ENCODE peak calls at places on chromosome 3, in seven cellular contexts. W is iris pigment epithelial cell, Q is heart right ventricle, Z is ELR, H is brain microvascular endothelial cell, K is HCEC 1CT, D is B cell. E is an unnamed sample.
A peak's percentile ranks its signal among the peaks of the same experiment; 100 is the strongest.

GRCh38 chr3:108106031-108106430 is 15.2 kb upstream of the CD47 start:
- DNase-seq in W (peak; percentile 42), Q (no peak), Z (peak; percentile 75), H (peak; percentile 71), K (peak; percentile 91), D (no peak), E (peak; percentile 76)

GRCh38 chr3:169146866-169147245 is 516.7 kb downstream of the MECOM start:
- DNase-seq in W (peak; percentile 17), Q (no peak), Z (peak; percentile 43), H (no peak), K (peak; percentile 20), D (peak; percentile 17), E (no peak)

GRCh38 chr3:29282431-29283296 is 1.8 kb downstream of the RBMS3 start:
- DNase-seq in W (peak; percentile 86), Q (no peak), Z (peak; percentile 67), H (peak; percentile 59), K (peak; percentile 61), D (no peak), E (no peak)

GRCh38 chr3:99863002-99863401 is 45.3 kb downstream of the CMSS1 start:
- DNase-seq in W (no peak), Q (no peak), Z (no peak), H (no peak), K (no peak), D (no peak), E (no peak)

GRCh38 chr3:195137638-195138588 is 133.0 kb downstream of the XXYLT1 start:
- DNase-seq in W (no peak), Q (no peak), Z (no peak), H (no peak), K (no peak), D (no peak), E (no peak)

GRCh38 chr3:67381667-67382272 is 272.6 kb downstream of the SUCLG2 start:
- DNase-seq in W (peak; percentile 44), Q (no peak), Z (peak; percentile 53), H (peak; percentile 39), K (peak; percentile 30), D (peak; percentile 40), E (no peak)

GRCh38 chr3:127444761-127445160 is 145.8 kb downstream of the TPRA1 start:
- DNase-seq in W (no peak), Q (no peak), Z (no peak), H (no peak), K (no peak), D (no peak), E (no peak)

GRCh38 chr3:63687569-63688233 is 35.2 kb downstream of the SNTN start:
- DNase-seq in W (no peak), Q (no peak), Z (no peak), H (peak; percentile 6), K (no peak), D (no peak), E (no peak)

GRCh38 chr3:32194653-32195052 is 43.8 kb upstream of the CMTM8 start:
- DNase-seq in W (no peak), Q (no peak), Z (no peak), H (no peak), K (no peak), D (no peak), E (no peak)

GRCh38 chr3:183394150-183394549 is 34.3 kb downstream of the MCF2L2 start:
- DNase-seq in W (peak; percentile 13), Q (no peak), Z (no peak), H (no peak), K (no peak), D (no peak), E (no peak)

GRCh38 chr3:9704343-9705322 is 1.0 kb downstream of the CPNE9 start:
- DNase-seq in W (peak; percentile 20), Q (no peak), Z (peak; percentile 41), H (no peak), K (peak; percentile 2), D (peak; percentile 32), E (no peak)

GRCh38 chr3:180996415-180996932 is 6.9 kb upstream of the DNAJC19 start:
- DNase-seq in W (no peak), Q (no peak), Z (no peak), H (no peak), K (no peak), D (no peak), E (no peak)

GRCh38 chr3:49133226-49133951 is 539 bp upstream of the LAMB2 start:
- DNase-seq in W (peak; percentile 92), Q (peak; percentile 93), Z (peak; percentile 90), H (peak; percentile 85), K (peak; percentile 83), D (no peak), E (peak; percentile 64)

GRCh38 chr3:141447391-141447790 is 39.4 kb upstream of the RASA2 start:
- DNase-seq in W (no peak), Q (no peak), Z (no peak), H (no peak), K (no peak), D (no peak), E (no peak)

GRCh38 chr3:42264399-42265058 is 1.5 kb downstream of the CCK start:
- DNase-seq in W (peak; percentile 16), Q (no peak), Z (peak; percentile 28), H (peak; percentile 37), K (no peak), D (no peak), E (no peak)

GRCh38 chr3:43316783-43317460 is 30.6 kb downstream of the SNRK start:
- DNase-seq in W (no peak), Q (no peak), Z (no peak), H (no peak), K (no peak), D (no peak), E (no peak)

GRCh38 chr3:197462808-197463207 is 93.0 kb downstream of the BDH1 start:
- DNase-seq in W (no peak), Q (no peak), Z (no peak), H (no peak), K (no peak), D (no peak), E (no peak)

GRCh38 chr3:105040026-105040622 is 326.6 kb upstream of the ALCAM start:
- DNase-seq in W (peak; percentile 59), Q (no peak), Z (no peak), H (peak; percentile 53), K (no peak), D (no peak), E (no peak)

E was measured in skeletal muscle cell.